ENCODE peak calls at places on chromosome 3, in five cellular contexts. N is HepG2; V is stimulated activated CD4-positive, alpha-beta T cell treated with anti-CD3 and anti-CD28 coated beads, TNF-alpha, amount 100 ng/mL, for 1 hour; P is NCI-H2171 treated with DMSO at 0.1 percent for 48 hours; K is NCI-H510A. O is an unnamed sample.

GRCh38 chr3:8421711-8422110 is 79.9 kb upstream of the LMCD1 start:
- DNase-seq in K (no peak), P (no peak), V (no peak), N (no peak), O (no peak)

GRCh38 chr3:102059145-102059943 is 210.0 kb downstream of the NFKBIZ start:
- DNase-seq in P (no peak), V (no peak), N (no peak), K (no peak), O (no peak)

GRCh38 chr3:195005759-195006555 is 265.0 kb downstream of the XXYLT1 start:
- DNase-seq in K (no peak), V (no peak), P (no peak), N (no peak), O (no peak)

GRCh38 chr3:72810063-72810462 is 38.2 kb downstream of the SHQ1 start:
- DNase-seq in P (no peak), V (no peak), K (no peak), N (no peak), O (no peak)

GRCh38 chr3:134809412-134810051 is 14.5 kb downstream of the EPHB1 start:
- DNase-seq in P (no peak), K (no peak), V (no peak), N (no peak), O (no peak)

GRCh38 chr3:105139851-105140560 is 226.7 kb upstream of the ALCAM start:
- DNase-seq in P (no peak), V (no peak), N (no peak), K (no peak), O (no peak)

GRCh38 chr3:134754768-134755559 is 40.1 kb upstream of the EPHB1 start:
- DNase-seq in K (no peak), P (peak; percentile 3), V (no peak), N (peak; percentile 29), O (peak; percentile 6)

GRCh38 chr3:179729981-179730380 is 77.1 kb downstream of the USP13 start:
- DNase-seq in K (no peak), N (no peak), P (no peak), V (no peak), O (no peak)

GRCh38 chr3:188950832-188951489 is 220.8 kb upstream of the TPRG1 start:
- DNase-seq in K (no peak), V (no peak), P (no peak), N (peak; percentile 60), O (no peak)

GRCh38 chr3:32198714-32199113 is 39.8 kb upstream of the CMTM8 start:
- DNase-seq in V (no peak), N (no peak), P (no peak), K (no peak), O (no peak)

GRCh38 chr3:188594137-188594536 is 440.2 kb downstream of the LPP start:
- DNase-seq in V (no peak), K (no peak), P (no peak), N (no peak), O (no peak)

GRCh38 chr3:142211034-142211433 is 14.4 kb downstream of the GK5 start:
- DNase-seq in P (peak; percentile 51), N (no peak), K (no peak), V (no peak), O (no peak)

GRCh38 chr3:55203006-55203405 is 275.1 kb upstream of the LRTM1 start:
- DNase-seq in V (no peak), K (no peak), P (no peak), N (no peak), O (no peak)

GRCh38 chr3:16399473-16399872 is 114.0 kb downstream of the RFTN1 start:
- DNase-seq in K (peak; percentile 2), N (no peak), V (no peak), P (peak; percentile 77), O (no peak)

GRCh38 chr3:8503871-8504610 is 2.4 kb downstream of the LMCD1 start:
- DNase-seq in K (no peak), P (no peak), V (no peak), N (peak; percentile 47), O (no peak)

O was measured in anterior cingulate cortex.